ENCODE peak calls at places on chromosomes 16 and 17, in ten cellular contexts. L, H, M, D, F, A, R, S, W and O are unnamed samples.
A peak's percentile ranks its signal among the peaks of the same experiment; 100 is the strongest.

GRCh38 chr17:2084129-2084765 is 29.3 kb downstream of the HIC1 start:
- DNase-seq in M (no peak), L (no peak), D (no peak), W (no peak), R (peak; percentile 41), F (peak; percentile 80), A (peak; percentile 78), S (no peak), H (peak; percentile 82), O (no peak)

GRCh38 chr16:624522-625401 is 6.0 kb upstream of the WFIKKN1 start:
- DNase-seq in W (no peak), F (no peak), H (no peak), M (no peak), S (no peak), A (no peak), L (no peak), D (no peak), R (peak; percentile 18), O (peak; percentile 57)

GRCh38 chr17:2416010-2416734 is 15.3 kb upstream of the MNT start:
- DNase-seq in R (peak; percentile 74), H (peak; percentile 78), S (peak; percentile 91), L (peak; percentile 88), W (peak; percentile 60), D (no peak), M (peak; percentile 87), F (peak; percentile 87), A (peak; percentile 85), O (peak; percentile 94)

GRCh38 chr17:59800530-59800942 is 92.2 kb downstream of the TUBD1 start:
- DNase-seq in H (peak; percentile 73), M (no peak), D (no peak), S (no peak), R (no peak), F (no peak), W (no peak), L (no peak), A (no peak), O (no peak)

GRCh38 chr17:45388604-45389325 is 43.9 kb downstream of the ARHGAP27 start:
- DNase-seq in H (peak; percentile 43), M (no peak), A (no peak), W (no peak), D (no peak), L (no peak), F (peak; percentile 80), S (no peak), R (no peak), O (no peak)

GRCh38 chr16:68770671-68771070 is 33.6 kb downstream of the CDH1 start:
- DNase-seq in H (no peak), S (no peak), L (no peak), W (no peak), M (no peak), A (no peak), F (no peak), D (no peak), R (peak; percentile 25), O (no peak)

GRCh38 chr16:49454426-49455180 is 81.0 kb downstream of the C16orf78 start:
- DNase-seq in S (no peak), D (no peak), L (no peak), W (no peak), M (no peak), A (no peak), R (no peak), H (no peak), F (no peak), O (no peak)

GRCh38 chr17:76567634-76568432 is 17.8 kb downstream of the ST6GALNAC2 start:
- DNase-seq in W (no peak), H (peak; percentile 24), R (no peak), M (no peak), A (no peak), S (no peak), F (no peak), L (no peak), D (no peak), O (peak; percentile 61)

GRCh38 chr17:68089881-68090280 is 54.3 kb downstream of the KPNA2 start:
- DNase-seq in F (peak; percentile 13), S (no peak), H (peak; percentile 64), L (no peak), D (no peak), M (no peak), W (no peak), R (peak; percentile 54), A (peak; percentile 68), O (no peak)

GRCh38 chr16:47016700-47017133 is 43.2 kb upstream of the DNAJA2 start:
- DNase-seq in H (no peak), F (no peak), A (no peak), R (no peak), W (no peak), D (no peak), L (no peak), M (peak; percentile 26), S (no peak), O (no peak)

GRCh38 chr17:5815396-5815795 is 231.1 kb upstream of the NLRP1 start:
- DNase-seq in R (no peak), D (no peak), F (no peak), A (no peak), M (no peak), S (no peak), H (no peak), L (no peak), W (no peak), O (no peak)

GRCh38 chr16:48101069-48101674 is 54.6 kb downstream of the ABCC12 start:
- DNase-seq in A (no peak), F (no peak), H (no peak), S (peak; percentile 47), M (no peak), R (no peak), W (peak; percentile 59), L (no peak), D (no peak), O (no peak)

GRCh38 chr17:20063665-20064648 is 54.8 kb downstream of the SPECC1 start:
- DNase-seq in W (no peak), A (peak; percentile 84), M (no peak), D (no peak), H (peak; percentile 90), F (peak; percentile 91), S (peak; percentile 12), R (no peak), L (peak; percentile 85), O (peak; percentile 74)

GRCh38 chr17:29243792-29244191 is 2.9 kb upstream of the CRYBA1 start:
- DNase-seq in F (no peak), H (peak; percentile 58), L (no peak), D (no peak), M (no peak), S (no peak), R (peak; percentile 66), W (no peak), A (no peak), O (no peak)

GRCh38 chr17:79146562-79146961 is 71.9 kb downstream of the ENGASE start:
- DNase-seq in H (no peak), S (no peak), L (no peak), F (no peak), W (peak; percentile 33), M (no peak), R (no peak), D (no peak), A (no peak), O (peak; percentile 68)

GRCh38 chr17:77409282-77410161 is 268.8 kb downstream of the SEC14L1 start:
- DNase-seq in D (no peak), A (peak; percentile 90), W (no peak), F (peak; percentile 56), R (no peak), M (no peak), H (peak; percentile 90), L (peak; percentile 63), S (no peak), O (no peak)

GRCh38 chr17:77724876-77725615 is 233.5 kb upstream of the TNRC6C start:
- DNase-seq in M (no peak), D (no peak), H (no peak), W (no peak), A (no peak), R (no peak), F (no peak), S (no peak), L (no peak), O (no peak)

GRCh38 chr17:40516581-40517285 is 15.3 kb upstream of the TNS4 start:
- DNase-seq in H (peak; percentile 97), F (peak; percentile 49), L (no peak), D (no peak), A (peak; percentile 29), M (peak; percentile 90), R (no peak), W (no peak), S (peak; percentile 53), O (no peak)

GRCh38 chr16:30490210-30490609 is 17.7 kb downstream of the ITGAL start:
- DNase-seq in F (no peak), M (no peak), S (no peak), H (no peak), W (no peak), L (no peak), R (no peak), D (no peak), A (no peak), O (no peak)

GRCh38 chr16:85522517-85522841 is 90.6 kb upstream of the GSE1 start:
- DNase-seq in M (no peak), F (no peak), D (no peak), W (no peak), R (no peak), H (no peak), S (no peak), L (no peak), A (no peak), O (no peak)

GRCh38 chr16:62041401-62041800 is 5.2 kb upstream of the CDH8 start:
- DNase-seq in R (no peak), S (no peak), F (peak; percentile 65), D (peak; percentile 29), M (no peak), H (peak; percentile 39), W (peak; percentile 12), L (no peak), A (no peak), O (peak; percentile 28)

GRCh38 chr16:2008009-2008526 is 1.6 kb downstream of the ZNF598 start:
- DNase-seq in D (no peak), R (no peak), H (peak; percentile 77), F (peak; percentile 80), M (peak; percentile 30), W (no peak), A (peak; percentile 39), S (no peak), L (no peak), O (no peak)